ENCODE peak calls at places on chromosome 15, in seven cellular contexts. V, Y, W, U, T, I and O are unnamed samples.

GRCh38 chr15:90941038-90941437 is 6.0 kb downstream of the UNC45A start:
- DNase-seq in U (no peak), V (no peak), I (no peak), W (no peak), Y (no peak), T (no peak), O (no peak)

GRCh38 chr15:99121691-99122410 is 17.0 kb downstream of the SYNM start:
- DNase-seq in U (no peak), V (no peak), Y (no peak), W (no peak), I (no peak), T (no peak), O (no peak)

GRCh38 chr15:34927726-34928125 is 41.8 kb downstream of the AQR start:
- DNase-seq in W (no peak), V (no peak), U (no peak), T (no peak), I (no peak), Y (no peak), O (no peak)

GRCh38 chr15:80494311-80494710 is 90.1 kb downstream of the ARNT2 start:
- DNase-seq in T (no peak), V (no peak), I (no peak), U (no peak), W (no peak), Y (no peak), O (no peak)

GRCh38 chr15:33592864-33593263 is 282.1 kb downstream of the RYR3 start:
- DNase-seq in T (no peak), U (no peak), V (no peak), W (no peak), Y (no peak), I (no peak), O (no peak)

GRCh38 chr15:90599639-90600038 is 69.9 kb downstream of the CRTC3 start:
- DNase-seq in Y (no peak), I (no peak), U (no peak), W (no peak), T (no peak), V (no peak), O (no peak)

GRCh38 chr15:60721706-60722105 is 242.8 kb upstream of the ICE2 start:
- DNase-seq in U (no peak), I (no peak), W (no peak), V (no peak), T (peak; percentile 17), Y (no peak), O (no peak)

GRCh38 chr15:55031732-55032131 is 165.0 kb downstream of the RSL24D1 start:
- DNase-seq in W (no peak), T (no peak), U (no peak), I (no peak), V (no peak), Y (no peak), O (no peak)

GRCh38 chr15:30030350-30030749 is 52.4 kb upstream of the GOLGA8J start:
- DNase-seq in T (no peak), Y (no peak), I (no peak), W (no peak), V (no peak), U (no peak), O (no peak)

GRCh38 chr15:100308222-100309007 is 33.4 kb downstream of the ADAMTS17 start:
- DNase-seq in V (no peak), Y (no peak), W (no peak), U (no peak), T (no peak), I (no peak), O (no peak)

GRCh38 chr15:87348746-87349145 is 907.8 kb downstream of the NTRK3 start:
- DNase-seq in I (no peak), T (no peak), V (no peak), Y (peak; percentile 79), U (no peak), W (no peak), O (no peak)

GRCh38 chr15:39427705-39428104 is 153.2 kb upstream of the THBS1 start:
- DNase-seq in W (no peak), V (no peak), I (no peak), T (peak; percentile 10), Y (no peak), U (no peak), O (no peak)

GRCh38 chr15:77871838-77872371 is 205.6 kb downstream of the TBC1D2B start:
- DNase-seq in V (no peak), T (peak; percentile 20), Y (no peak), W (no peak), I (no peak), U (no peak), O (no peak)

GRCh38 chr15:25469377-25469776 is 30.6 kb upstream of the UBE3A start:
- DNase-seq in Y (no peak), V (no peak), T (no peak), I (no peak), W (no peak), U (no peak), O (no peak)

GRCh38 chr15:33115191-33115861 is 79.2 kb downstream of the FMN1 start:
- DNase-seq in V (no peak), I (no peak), Y (no peak), T (no peak), U (no peak), W (no peak), O (no peak)

GRCh38 chr15:79673416-79674123 is 223.2 kb downstream of the MTHFS start:
- DNase-seq in Y (peak; percentile 41), U (no peak), W (no peak), I (peak; percentile 26), T (peak; percentile 49), V (no peak), O (no peak)

GRCh38 chr15:90836296-90836871 is 32.0 kb upstream of the FURIN start:
- DNase-seq in T (no peak), I (no peak), U (no peak), W (no peak), Y (peak; percentile 17), V (no peak), O (peak; percentile 76)